ENCODE peak calls at places on chromosomes 5 and 9, in six cellular contexts. C is activated CD8-positive, alpha-beta T cell treated with anti-CD3 and anti-CD28 coated beads for 36 hours; Y is amygdala; U is amniotic stem cell; N is SW480; S is fibroblast of lung. Q is an unnamed sample.

GRCh38 chr5:15286659-15287058 is 213.3 kb upstream of the FBXL7 start:
- DNase-seq in C (no peak), S (no peak), U (no peak), N (no peak), Y (no peak), Q (peak)

GRCh38 chr5:170960567-170960966 is 98.7 kb downstream of the RANBP17 start:
- DNase-seq in Y (no peak), C (no peak), S (peak), N (no peak), U (no peak), Q (no peak)

GRCh38 chr9:100933656-100934055 is 94.9 kb upstream of the PLPPR1 start:
- DNase-seq in U (no peak), C (no peak), S (peak), N (no peak), Y (no peak), Q (no peak)

GRCh38 chr9:28234899-28235277 is 661.6 kb upstream of the C9orf72 start:
- DNase-seq in N (no peak), Y (no peak), S (peak), C (no peak), U (peak), Q (no peak)

GRCh38 chr9:37097294-37097693 is 23.1 kb upstream of the ZCCHC7 start:
- DNase-seq in U (no peak), S (no peak), C (no peak), N (no peak), Y (no peak), Q (no peak)

GRCh38 chr9:4780651-4781050 is 12.1 kb upstream of the RCL1 start:
- DNase-seq in S (no peak), U (no peak), N (no peak), Y (no peak), C (no peak), Q (no peak)

GRCh38 chr9:136533775-136534157 is 12.1 kb downstream of the NOTCH1 start:
- DNase-seq in C (peak), U (no peak), Y (no peak), S (peak), N (peak), Q (no peak)

GRCh38 chr9:122356627-122357026 is 14.2 kb upstream of the PTGS1 start:
- DNase-seq in C (no peak), U (no peak), N (no peak), S (no peak), Y (no peak), Q (no peak)

GRCh38 chr5:124301850-124302249 is 444.6 kb downstream of the ZNF608 start:
- DNase-seq in N (no peak), C (no peak), Y (no peak), U (peak), S (peak), Q (no peak)

GRCh38 chr9:69643098-69643497 is 29.1 kb downstream of the APBA1 start:
- DNase-seq in N (no peak), Y (no peak), S (no peak), C (no peak), U (no peak), Q (no peak)

GRCh38 chr5:112390327-112390726 is 28.8 kb downstream of the EPB41L4A start:
- DNase-seq in S (no peak), N (no peak), Y (no peak), U (no peak), C (no peak), Q (peak)

GRCh38 chr9:35659340-35659739 is 1.2 kb downstream of the CCDC107 start:
- DNase-seq in Y (no peak), U (no peak), N (peak), S (peak), C (no peak), Q (no peak)

GRCh38 chr9:27925815-27926214 is 352.5 kb upstream of the C9orf72 start:
- DNase-seq in S (no peak), N (no peak), C (no peak), Y (no peak), U (no peak), Q (no peak)

GRCh38 chr5:82073179-82073578 is 101.4 kb downstream of the ATG10 start:
- DNase-seq in N (peak), U (no peak), C (no peak), Y (no peak), S (peak), Q (no peak)

GRCh38 chr5:19837536-19838179 is 150.3 kb downstream of the CDH18 start:
- DNase-seq in U (no peak), N (no peak), S (peak), C (no peak), Y (no peak), Q (no peak)

GRCh38 chr5:2633992-2634391 is 117.5 kb downstream of the IRX2 start:
- DNase-seq in Y (no peak), N (no peak), C (no peak), U (no peak), S (no peak), Q (no peak)

GRCh38 chr9:37911271-37911681 is 7.3 kb upstream of the SLC25A51 start:
- DNase-seq in C (no peak), Y (no peak), N (no peak), S (no peak), U (no peak), Q (no peak)

GRCh38 chr5:131328536-131329186 is 64.8 kb downstream of the CDC42SE2 start:
- DNase-seq in S (peak), Y (no peak), U (no peak), C (no peak), N (peak), Q (no peak)

GRCh38 chr9:113187935-113188595 is 33.0 kb downstream of the FKBP15 start:
- DNase-seq in C (no peak), S (peak), U (peak), N (peak), Y (no peak), Q (peak)

GRCh38 chr5:137617806-137618205 is 118.1 kb downstream of the KLHL3 start:
- DNase-seq in N (no peak), C (no peak), S (peak), Y (no peak), U (peak), Q (no peak)

GRCh38 chr9:127555830-127556820 is 56.0 kb upstream of the STXBP1 start:
- DNase-seq in S (peak), Y (no peak), C (peak), N (peak), U (peak), Q (no peak)

GRCh38 chr9:128168731-128169308 is 8.8 kb downstream of the BBLN start:
- DNase-seq in C (no peak), Y (no peak), N (no peak), U (no peak), S (no peak), Q (no peak)

GRCh38 chr9:9337129-9337528 is 1275.7 kb downstream of the PTPRD start:
- DNase-seq in C (no peak), U (no peak), S (no peak), N (no peak), Y (no peak), Q (no peak)

GRCh38 chr5:32600057-32600622 is 14.8 kb downstream of the SUB1 start:
- DNase-seq in N (no peak), S (peak), Y (no peak), C (no peak), U (peak), Q (no peak)

GRCh38 chr5:176781638-176782570 is 28.5 kb upstream of the UNC5A start:
- DNase-seq in S (no peak), Y (no peak), U (no peak), C (no peak), N (no peak), Q (peak)

Q was measured in head of caudate nucleus.